ENCODE peak calls at places on chromosomes 13 and 19, in eight cellular contexts. One of them, this sample, is unnamed.

GRCh38 chr13:36712785-36713184 is 39.0 kb downstream of the SERTM1 start:
- DNase-seq in caudate nucleus: no peak
- DNase-seq in activated gamma-delta T cell: no peak
- DNase-seq in ELR: no peak
- DNase-seq in WTC11: no peak
- DNase-seq in activated CD4-positive, alpha-beta T cell treated with anti-CD3 and anti-CD28 coated beads for 1 hour: no peak
- DNase-seq in psoas muscle: no peak
- DNase-seq in ecto neural progenitor cell: no peak
- DNase-seq in this sample: no peak

GRCh38 chr19:38842439-38843174 is 7.2 kb downstream of the HNRNPL start:
- DNase-seq in caudate nucleus: no peak
- DNase-seq in activated gamma-delta T cell: no peak
- DNase-seq in ELR: no peak
- DNase-seq in WTC11: no peak
- DNase-seq in activated CD4-positive, alpha-beta T cell treated with anti-CD3 and anti-CD28 coated beads for 1 hour: peak; percentile 43
- DNase-seq in psoas muscle: no peak
- DNase-seq in ecto neural progenitor cell: no peak
- DNase-seq in this sample: no peak

GRCh38 chr13:113657851-113658741 is at the start of gene ATP4B:
- DNase-seq in caudate nucleus: no peak
- DNase-seq in activated gamma-delta T cell: no peak
- DNase-seq in ELR: no peak
- DNase-seq in WTC11: peak; percentile 7
- DNase-seq in activated CD4-positive, alpha-beta T cell treated with anti-CD3 and anti-CD28 coated beads for 1 hour: no peak
- DNase-seq in psoas muscle: no peak
- DNase-seq in ecto neural progenitor cell: no peak
- DNase-seq in this sample: no peak

GRCh38 chr13:30870049-30870884 is 35.8 kb upstream of the MEDAG start:
- DNase-seq in caudate nucleus: no peak
- DNase-seq in activated gamma-delta T cell: no peak
- DNase-seq in ELR: peak; percentile 99
- DNase-seq in WTC11: peak; percentile 83
- DNase-seq in activated CD4-positive, alpha-beta T cell treated with anti-CD3 and anti-CD28 coated beads for 1 hour: no peak
- DNase-seq in psoas muscle: peak; percentile 91
- DNase-seq in ecto neural progenitor cell: peak; percentile 75
- DNase-seq in this sample: peak; percentile 11

GRCh38 chr13:110426745-110427144 is 119.7 kb downstream of the COL4A2 start:
- DNase-seq in caudate nucleus: no peak
- DNase-seq in activated gamma-delta T cell: no peak
- DNase-seq in ELR: no peak
- DNase-seq in WTC11: no peak
- DNase-seq in activated CD4-positive, alpha-beta T cell treated with anti-CD3 and anti-CD28 coated beads for 1 hour: no peak
- DNase-seq in psoas muscle: no peak
- DNase-seq in ecto neural progenitor cell: no peak
- DNase-seq in this sample: peak; percentile 69

GRCh38 chr19:31110331-31110730 is 238.9 kb downstream of the TSHZ3 start:
- DNase-seq in caudate nucleus: no peak
- DNase-seq in activated gamma-delta T cell: no peak
- DNase-seq in ELR: peak; percentile 54
- DNase-seq in WTC11: peak; percentile 57
- DNase-seq in activated CD4-positive, alpha-beta T cell treated with anti-CD3 and anti-CD28 coated beads for 1 hour: no peak
- DNase-seq in psoas muscle: no peak
- DNase-seq in ecto neural progenitor cell: no peak
- DNase-seq in this sample: no peak

GRCh38 chr19:10855879-10856522 is 7.8 kb downstream of the C19orf38 start:
- DNase-seq in caudate nucleus: no peak
- DNase-seq in activated gamma-delta T cell: no peak
- DNase-seq in ELR: peak; percentile 60
- DNase-seq in WTC11: peak; percentile 54
- DNase-seq in activated CD4-positive, alpha-beta T cell treated with anti-CD3 and anti-CD28 coated beads for 1 hour: no peak
- DNase-seq in psoas muscle: no peak
- DNase-seq in ecto neural progenitor cell: no peak
- DNase-seq in this sample: peak; percentile 52

GRCh38 chr19:35882074-35882832 is 13.9 kb downstream of the APLP1 start:
- DNase-seq in caudate nucleus: peak; percentile 2
- DNase-seq in activated gamma-delta T cell: no peak
- DNase-seq in ELR: peak; percentile 76
- DNase-seq in WTC11: no peak
- DNase-seq in activated CD4-positive, alpha-beta T cell treated with anti-CD3 and anti-CD28 coated beads for 1 hour: peak; percentile 45
- DNase-seq in psoas muscle: no peak
- DNase-seq in ecto neural progenitor cell: no peak
- DNase-seq in this sample: peak; percentile 89

GRCh38 chr19:11504502-11505031 is 1.1 kb downstream of the ZNF653 start:
- DNase-seq in caudate nucleus: no peak
- DNase-seq in activated gamma-delta T cell: no peak
- DNase-seq in ELR: no peak
- DNase-seq in WTC11: no peak
- DNase-seq in activated CD4-positive, alpha-beta T cell treated with anti-CD3 and anti-CD28 coated beads for 1 hour: no peak
- DNase-seq in psoas muscle: no peak
- DNase-seq in ecto neural progenitor cell: no peak
- DNase-seq in this sample: peak; percentile 42

GRCh38 chr19:3369337-3370213 is 3.2 kb downstream of the NFIC start:
- DNase-seq in caudate nucleus: peak; percentile 80
- DNase-seq in activated gamma-delta T cell: no peak
- DNase-seq in ELR: peak; percentile 82
- DNase-seq in WTC11: no peak
- DNase-seq in activated CD4-positive, alpha-beta T cell treated with anti-CD3 and anti-CD28 coated beads for 1 hour: no peak
- DNase-seq in psoas muscle: peak; percentile 73
- DNase-seq in ecto neural progenitor cell: no peak
- DNase-seq in this sample: no peak

GRCh38 chr19:46850228-46851203 is at the start of gene AP2S1:
- DNase-seq in caudate nucleus: peak; percentile 95
- DNase-seq in activated gamma-delta T cell: peak; percentile 57
- DNase-seq in ELR: peak; percentile 99
- DNase-seq in WTC11: peak; percentile 97
- DNase-seq in activated CD4-positive, alpha-beta T cell treated with anti-CD3 and anti-CD28 coated beads for 1 hour: peak; percentile 86
- DNase-seq in psoas muscle: peak; percentile 95
- DNase-seq in ecto neural progenitor cell: peak; percentile 97
- DNase-seq in this sample: peak; percentile 99

GRCh38 chr19:17575871-17576757 is 20.7 kb downstream of the COLGALT1 start:
- DNase-seq in caudate nucleus: no peak
- DNase-seq in activated gamma-delta T cell: no peak
- DNase-seq in ELR: no peak
- DNase-seq in WTC11: no peak
- DNase-seq in activated CD4-positive, alpha-beta T cell treated with anti-CD3 and anti-CD28 coated beads for 1 hour: no peak
- DNase-seq in psoas muscle: no peak
- DNase-seq in ecto neural progenitor cell: no peak
- DNase-seq in this sample: no peak

GRCh38 chr19:47518139-47518538 is 3.3 kb upstream of the NAPA start:
- DNase-seq in caudate nucleus: no peak
- DNase-seq in activated gamma-delta T cell: no peak
- DNase-seq in ELR: no peak
- DNase-seq in WTC11: no peak
- DNase-seq in activated CD4-positive, alpha-beta T cell treated with anti-CD3 and anti-CD28 coated beads for 1 hour: no peak
- DNase-seq in psoas muscle: no peak
- DNase-seq in ecto neural progenitor cell: no peak
- DNase-seq in this sample: no peak

GRCh38 chr19:5340637-5341447 is at the start of gene PTPRS:
- DNase-seq in caudate nucleus: peak; percentile 90
- DNase-seq in activated gamma-delta T cell: peak; percentile 50
- DNase-seq in ELR: peak; percentile 90
- DNase-seq in WTC11: peak; percentile 92
- DNase-seq in activated CD4-positive, alpha-beta T cell treated with anti-CD3 and anti-CD28 coated beads for 1 hour: peak; percentile 20
- DNase-seq in psoas muscle: peak; percentile 83
- DNase-seq in ecto neural progenitor cell: peak; percentile 94
- DNase-seq in this sample: peak; percentile 26

GRCh38 chr19:3175761-3176714 is 2.5 kb upstream of the S1PR4 start:
- DNase-seq in caudate nucleus: no peak
- DNase-seq in activated gamma-delta T cell: no peak
- DNase-seq in ELR: peak; percentile 94
- DNase-seq in WTC11: no peak
- DNase-seq in activated CD4-positive, alpha-beta T cell treated with anti-CD3 and anti-CD28 coated beads for 1 hour: no peak
- DNase-seq in psoas muscle: no peak
- DNase-seq in ecto neural progenitor cell: no peak
- DNase-seq in this sample: peak; percentile 32